ENCODE peak calls at places on chromosomes 6 and 20, in four cellular contexts. One of them, this sample, is unnamed. For H3K4me1, the result is how much of the 10 kb centered on the place peaks cover.

GRCh38 chr20:64037498-64038213 is 1.7 kb downstream of the C20orf204 start:
- DNase-seq in H1: no peak
- DNase-seq in GM12878: no peak
- DNase-seq in HepG2: no peak
- DNase-seq in this sample: no peak

GRCh38 chr6:32854376-32855178 is 585 bp downstream of the PSMB9 start:
- DNase-seq in H1: no peak
- DNase-seq in GM12878: no peak
- DNase-seq in HepG2: no peak
- DNase-seq in this sample: no peak

GRCh38 chr6:167653561-167653960 is 173.2 kb upstream of the AFDN start:
- DNase-seq in H1: no peak
- DNase-seq in GM12878: no peak
- DNase-seq in HepG2: no peak
- DNase-seq in this sample: no peak

GRCh38 chr20:19249515-19249914 is 37.1 kb downstream of the SLC24A3 start:
- DNase-seq in H1: no peak
- DNase-seq in GM12878: no peak
- DNase-seq in HepG2: no peak
- DNase-seq in this sample: no peak

GRCh38 chr6:8446391-8446790 is 11.0 kb upstream of the SLC35B3 start:
- DNase-seq in H1: no peak
- DNase-seq in GM12878: no peak
- DNase-seq in HepG2: no peak
- DNase-seq in this sample: no peak

GRCh38 chr6:109397020-109397419 is 14.8 kb upstream of the CD164 start:
- DNase-seq in H1: no peak
- DNase-seq in GM12878: no peak
- DNase-seq in HepG2: no peak
- DNase-seq in this sample: no peak

GRCh38 chr20:6051505-6051904 is 2.4 kb downstream of the LRRN4 start:
- DNase-seq in H1: no peak
- DNase-seq in GM12878: no peak
- DNase-seq in HepG2: peak
- DNase-seq in this sample: no peak

GRCh38 chr20:17568972-17569471 is 853 bp upstream of the DSTN start:
- DNase-seq in H1: peak
- DNase-seq in GM12878: no peak
- DNase-seq in HepG2: peak
- DNase-seq in this sample: peak

GRCh38 chr6:42368156-42368555 is 83.6 kb downstream of the TRERF1 start:
- DNase-seq in H1: no peak
- DNase-seq in GM12878: no peak
- DNase-seq in HepG2: no peak
- DNase-seq in this sample: no peak

GRCh38 chr6:131693384-131693783 is 7.8 kb downstream of the OR2A4 start:
- DNase-seq in H1: no peak
- DNase-seq in GM12878: no peak
- DNase-seq in HepG2: no peak
- DNase-seq in this sample: no peak

GRCh38 chr6:39792501-39793450 is 600 bp downstream of the DAAM2 start:
- DNase-seq in H1: no peak
- DNase-seq in GM12878: no peak
- DNase-seq in HepG2: no peak
- DNase-seq in this sample: no peak

GRCh38 chr6:119328254-119328653 is 21.3 kb downstream of the MAN1A1 start:
- DNase-seq in H1: no peak
- DNase-seq in GM12878: no peak
- DNase-seq in HepG2: no peak
- DNase-seq in this sample: no peak

GRCh38 chr20:41392871-41393704 is 26.5 kb upstream of the EMILIN3 start:
- DNase-seq in H1: no peak
- DNase-seq in GM12878: no peak
- DNase-seq in HepG2: no peak
- DNase-seq in this sample: no peak

GRCh38 chr6:25582101-25582500 is 69.9 kb upstream of the SCGN start:
- DNase-seq in H1: no peak
- DNase-seq in GM12878: no peak
- DNase-seq in HepG2: no peak
- DNase-seq in this sample: no peak

GRCh38 chr6:14851286-14851685 is 394.6 kb upstream of the JARID2 start:
- DNase-seq in H1: no peak
- DNase-seq in GM12878: no peak
- DNase-seq in HepG2: no peak
- DNase-seq in this sample: no peak

GRCh38 chr6:99550046-99550445 is 18.4 kb downstream of the CCNC start:
- DNase-seq in H1: no peak
- DNase-seq in GM12878: no peak
- DNase-seq in HepG2: no peak
- DNase-seq in this sample: no peak

GRCh38 chr20:64104667-64105451 is 2.5 kb downstream of the NPBWR2 start:
- DNase-seq in H1: no peak
- DNase-seq in GM12878: no peak
- DNase-seq in HepG2: no peak
- DNase-seq in this sample: no peak

GRCh38 chr6:137277971-137278602 is 58.9 kb upstream of the IFNGR1 start:
- DNase-seq in H1: peak
- DNase-seq in GM12878: no peak
- DNase-seq in HepG2: peak
- DNase-seq in this sample: peak

GRCh38 chr6:163943647-163944395 is 529.3 kb downstream of the QKI start:
- DNase-seq in H1: peak
- DNase-seq in GM12878: no peak
- DNase-seq in HepG2: no peak
- DNase-seq in this sample: peak

GRCh38 chr6:110547266-110547964 is 71.0 kb upstream of the SLC22A16 start:
- DNase-seq in H1: no peak
- DNase-seq in GM12878: no peak
- DNase-seq in HepG2: peak
- DNase-seq in this sample: no peak

GRCh38 chr6:145727817-145728388 is 7.4 kb downstream of the EPM2A start:
- DNase-seq in H1: no peak
- DNase-seq in GM12878: no peak
- DNase-seq in HepG2: no peak
- DNase-seq in this sample: no peak

GRCh38 chr6:125798734-125799510 is 8.2 kb downstream of the NCOA7 start:
- DNase-seq in H1: no peak
- DNase-seq in GM12878: peak
- DNase-seq in HepG2: no peak
- DNase-seq in this sample: no peak

GRCh38 chr6:125806813-125807212 is 16.1 kb downstream of the NCOA7 start:
- DNase-seq in H1: no peak
- DNase-seq in GM12878: no peak
- DNase-seq in HepG2: no peak
- DNase-seq in this sample: no peak

GRCh38 chr6:125802383-125802782 is 11.6 kb downstream of the NCOA7 start:
- DNase-seq in H1: no peak
- DNase-seq in GM12878: no peak
- DNase-seq in HepG2: no peak
- DNase-seq in this sample: no peak

GRCh38 chr6:125804264-125804663 is 13.5 kb downstream of the NCOA7 start:
- DNase-seq in H1: no peak
- DNase-seq in GM12878: peak
- DNase-seq in HepG2: no peak
- DNase-seq in this sample: no peak

DNA sequence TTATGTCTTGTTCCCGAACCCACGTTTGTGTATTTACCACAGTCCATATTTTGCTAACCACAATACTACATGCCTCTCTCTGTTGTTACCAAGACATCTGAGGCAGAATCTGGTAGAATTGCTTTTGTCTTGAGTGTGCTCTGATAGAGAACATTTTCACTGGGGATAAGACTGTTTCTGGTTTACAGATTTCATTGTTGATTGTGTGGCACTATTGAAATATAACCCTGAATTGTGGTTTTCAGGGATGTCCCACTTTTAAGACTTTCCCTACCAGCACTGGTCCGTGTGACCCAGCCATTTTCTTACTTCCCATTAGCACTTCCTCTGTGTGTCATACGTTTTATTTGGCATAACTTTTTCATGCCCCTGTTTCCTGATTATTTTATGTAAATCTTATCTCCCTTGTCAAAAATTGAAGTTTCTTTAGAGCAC is 12.2 kb downstream of the NCOA7 start:
- DNase-seq in H1: no peak
- DNase-seq in GM12878: no peak
- DNase-seq in HepG2: no peak
- DNase-seq in this sample: no peak
- H3K4me1 ChIP-seq in H1: under half
- H3K4me1 ChIP-seq in GM12878: half or more
- H3K4me1 ChIP-seq in HepG2: under half
- H3K4me1 ChIP-seq in this sample: under half

GRCh38 chr6:27161946-27162603 is 85.4 kb upstream of the PRSS16 start:
- DNase-seq in H1: no peak
- DNase-seq in GM12878: no peak
- DNase-seq in HepG2: peak
- DNase-seq in this sample: no peak
- TF ChIP-seq ZNF274 in H1: no peak
- TF ChIP-seq ZNF274 in GM12878: no peak
- TF ChIP-seq ZNF274 in HepG2: no peak
- TF ChIP-seq ZNF274 in this sample: no peak

GRCh38 chr20:58909585-58909984 is 57.1 kb downstream of the GNAS start:
- DNase-seq in H1: no peak
- DNase-seq in GM12878: no peak
- DNase-seq in HepG2: no peak
- DNase-seq in this sample: no peak

GRCh38 chr20:58911309-58911708 is 58.8 kb downstream of the GNAS start:
- DNase-seq in H1: no peak
- DNase-seq in GM12878: no peak
- DNase-seq in HepG2: no peak
- DNase-seq in this sample: no peak

GRCh38 chr20:58910473-58910872 is 58.0 kb downstream of the GNAS start:
- DNase-seq in H1: no peak
- DNase-seq in GM12878: no peak
- DNase-seq in HepG2: no peak
- DNase-seq in this sample: no peak

GRCh38 chr20:58913079-58913478 is 60.6 kb downstream of the GNAS start:
- DNase-seq in H1: no peak
- DNase-seq in GM12878: no peak
- DNase-seq in HepG2: no peak
- DNase-seq in this sample: no peak

GRCh38 chr20:58911970-58912369 is 59.5 kb downstream of the GNAS start:
- DNase-seq in H1: no peak
- DNase-seq in GM12878: no peak
- DNase-seq in HepG2: no peak
- DNase-seq in this sample: no peak
- TF ChIP-seq SUZ12 in H1: no peak
- TF ChIP-seq SUZ12 in GM12878: no peak
- TF ChIP-seq SUZ12 in HepG2: no peak
- TF ChIP-seq SUZ12 in this sample: no peak

GRCh38 chr20:33280000-33280680 is 2.9 kb upstream of the BPIFB1 start:
- DNase-seq in H1: no peak
- DNase-seq in GM12878: no peak
- DNase-seq in HepG2: peak
- DNase-seq in this sample: no peak

GRCh38 chr20:33282196-33282934 is 649 bp upstream of the BPIFB1 start:
- DNase-seq in H1: no peak
- DNase-seq in GM12878: no peak
- DNase-seq in HepG2: no peak
- DNase-seq in this sample: no peak

GRCh38 chr20:33281550-33282146 is 1.4 kb upstream of the BPIFB1 start:
- DNase-seq in H1: no peak
- DNase-seq in GM12878: no peak
- DNase-seq in HepG2: no peak
- DNase-seq in this sample: no peak

GRCh38 chr20:33279261-33279910 is 3.6 kb upstream of the BPIFB1 start:
- DNase-seq in H1: no peak
- DNase-seq in GM12878: no peak
- DNase-seq in HepG2: no peak
- DNase-seq in this sample: no peak

DNA sequence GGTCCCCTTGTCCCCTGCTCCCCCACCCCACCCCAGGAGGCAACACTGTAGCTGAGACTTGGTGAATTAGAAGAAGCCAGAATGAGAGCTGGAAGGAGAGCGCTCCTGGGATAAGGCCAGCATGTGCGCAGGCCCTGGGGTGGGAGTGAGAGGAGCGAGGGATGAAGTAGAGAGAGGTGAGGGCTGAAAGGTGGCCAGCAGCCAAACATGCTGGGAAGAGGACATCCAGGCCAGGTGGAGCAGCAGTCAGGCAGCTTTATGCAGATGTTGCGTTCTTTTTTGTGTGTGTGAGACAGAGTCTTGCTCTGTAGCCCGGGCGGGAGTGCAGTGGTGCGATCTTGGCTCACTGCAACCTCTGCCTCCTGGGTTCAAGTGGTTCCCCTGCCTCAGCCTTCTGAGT is 2.2 kb upstream of the BPIFB1 start:
- DNase-seq in H1: no peak
- DNase-seq in GM12878: no peak
- DNase-seq in HepG2: no peak
- DNase-seq in this sample: no peak
- H3K4me1 ChIP-seq in H1: under half
- H3K4me1 ChIP-seq in GM12878: under half
- H3K4me1 ChIP-seq in HepG2: half or more
- H3K4me1 ChIP-seq in this sample: under half

GRCh38 chr6:38348366-38348765 is 291.4 kb downstream of the BTBD9 start:
- DNase-seq in H1: no peak
- DNase-seq in GM12878: no peak
- DNase-seq in HepG2: no peak
- DNase-seq in this sample: no peak

GRCh38 chr6:38349795-38350194 is 289.9 kb downstream of the BTBD9 start:
- DNase-seq in H1: no peak
- DNase-seq in GM12878: no peak
- DNase-seq in HepG2: no peak
- DNase-seq in this sample: no peak

GRCh38 chr6:38352636-38353035 is 287.1 kb downstream of the BTBD9 start:
- DNase-seq in H1: no peak
- DNase-seq in GM12878: no peak
- DNase-seq in HepG2: no peak
- DNase-seq in this sample: no peak

GRCh38 chr6:38350220-38350619 is 289.5 kb downstream of the BTBD9 start:
- DNase-seq in H1: no peak
- DNase-seq in GM12878: no peak
- DNase-seq in HepG2: no peak
- DNase-seq in this sample: no peak

DNA sequence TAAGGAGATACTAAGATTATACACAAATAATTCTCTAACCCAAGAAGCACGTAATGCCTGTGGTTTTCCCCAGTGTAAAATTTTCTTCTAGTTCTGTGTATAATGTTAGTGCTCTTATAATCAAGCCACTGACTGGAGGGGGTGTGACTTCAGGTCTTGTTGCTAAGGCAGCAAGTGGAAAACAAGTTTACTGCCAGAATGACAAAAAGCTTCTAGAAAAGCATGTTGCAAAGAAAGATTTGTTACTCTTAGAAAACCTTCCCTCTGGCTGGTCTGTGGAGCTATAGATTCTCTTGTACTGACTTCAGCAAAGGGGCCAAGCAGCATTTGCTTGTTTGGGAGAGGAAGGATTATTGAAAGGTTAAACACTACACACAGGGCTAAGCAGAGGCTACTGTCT is 288.8 kb downstream of the BTBD9 start:
- DNase-seq in H1: no peak
- DNase-seq in GM12878: no peak
- DNase-seq in HepG2: no peak
- DNase-seq in this sample: no peak
- TF ChIP-seq ZNF274 in H1: no peak
- TF ChIP-seq ZNF274 in GM12878: no peak
- TF ChIP-seq ZNF274 in HepG2: no peak
- TF ChIP-seq ZNF274 in this sample: no peak

GRCh38 chr6:129592516-129593232 is 117.3 kb downstream of the ARHGAP18 start:
- DNase-seq in H1: no peak
- DNase-seq in GM12878: no peak
- DNase-seq in HepG2: no peak
- DNase-seq in this sample: no peak
- TF ChIP-seq SUZ12 in H1: no peak
- TF ChIP-seq SUZ12 in GM12878: no peak
- TF ChIP-seq SUZ12 in HepG2: no peak
- TF ChIP-seq SUZ12 in this sample: no peak